ENCODE peak calls at places on chromosome 5, in ten cellular contexts. One of them, this sample, is unnamed.

GRCh38 chr5:57681942-57682341 is 199.3 kb upstream of the ACTBL2 start:
- DNase-seq in HCEC 1CT: no peak
- DNase-seq in heart left ventricle: no peak
- DNase-seq in HEK293T: no peak
- DNase-seq in fibroblast of lung: peak; percentile 92
- DNase-seq in CD8-positive, alpha-beta T cell: no peak
- DNase-seq in activated CD8-positive, alpha-beta T cell treated with anti-CD3 and anti-CD28 coated beads for 36 hours: no peak
- DNase-seq in T-helper 1 cell: no peak
- DNase-seq in stimulated activated CD4-positive, alpha-beta T cell treated with anti-CD3 and anti-CD28 coated beads, TNF-alpha, amount 100 ng/mL, for 1 hour: no peak
- DNase-seq in tibial artery: no peak
- DNase-seq in this sample: no peak

GRCh38 chr5:61673007-61673735 is 341.1 kb downstream of the ZSWIM6 start:
- DNase-seq in T-helper 1 cell: no peak
- DNase-seq in activated CD8-positive, alpha-beta T cell treated with anti-CD3 and anti-CD28 coated beads for 36 hours: no peak
- DNase-seq in heart left ventricle: no peak
- DNase-seq in tibial artery: no peak
- DNase-seq in CD8-positive, alpha-beta T cell: no peak
- DNase-seq in fibroblast of lung: peak; percentile 73
- DNase-seq in HEK293T: no peak
- DNase-seq in stimulated activated CD4-positive, alpha-beta T cell treated with anti-CD3 and anti-CD28 coated beads, TNF-alpha, amount 100 ng/mL, for 1 hour: no peak
- DNase-seq in HCEC 1CT: peak; percentile 37
- DNase-seq in this sample: peak; percentile 35

GRCh38 chr5:142740903-142741302 is 29.3 kb upstream of the ARHGAP26 start:
- DNase-seq in HCEC 1CT: peak; percentile 22
- DNase-seq in heart left ventricle: no peak
- DNase-seq in stimulated activated CD4-positive, alpha-beta T cell treated with anti-CD3 and anti-CD28 coated beads, TNF-alpha, amount 100 ng/mL, for 1 hour: no peak
- DNase-seq in activated CD8-positive, alpha-beta T cell treated with anti-CD3 and anti-CD28 coated beads for 36 hours: no peak
- DNase-seq in fibroblast of lung: no peak
- DNase-seq in HEK293T: no peak
- DNase-seq in tibial artery: no peak
- DNase-seq in CD8-positive, alpha-beta T cell: no peak
- DNase-seq in T-helper 1 cell: no peak
- DNase-seq in this sample: no peak

GRCh38 chr5:161847896-161848510 is at the start of gene GABRA1:
- DNase-seq in tibial artery: no peak
- DNase-seq in fibroblast of lung: no peak
- DNase-seq in HEK293T: no peak
- DNase-seq in HCEC 1CT: no peak
- DNase-seq in CD8-positive, alpha-beta T cell: no peak
- DNase-seq in T-helper 1 cell: no peak
- DNase-seq in heart left ventricle: no peak
- DNase-seq in activated CD8-positive, alpha-beta T cell treated with anti-CD3 and anti-CD28 coated beads for 36 hours: no peak
- DNase-seq in stimulated activated CD4-positive, alpha-beta T cell treated with anti-CD3 and anti-CD28 coated beads, TNF-alpha, amount 100 ng/mL, for 1 hour: no peak
- DNase-seq in this sample: no peak

GRCh38 chr5:135214897-135215616 is 181.0 kb upstream of the PITX1 start:
- DNase-seq in activated CD8-positive, alpha-beta T cell treated with anti-CD3 and anti-CD28 coated beads for 36 hours: no peak
- DNase-seq in stimulated activated CD4-positive, alpha-beta T cell treated with anti-CD3 and anti-CD28 coated beads, TNF-alpha, amount 100 ng/mL, for 1 hour: no peak
- DNase-seq in HCEC 1CT: peak; percentile 44
- DNase-seq in T-helper 1 cell: no peak
- DNase-seq in CD8-positive, alpha-beta T cell: no peak
- DNase-seq in HEK293T: no peak
- DNase-seq in fibroblast of lung: no peak
- DNase-seq in heart left ventricle: no peak
- DNase-seq in tibial artery: peak; percentile 66
- DNase-seq in this sample: no peak

GRCh38 chr5:38888023-38888422 is 42.2 kb downstream of the OSMR start:
- DNase-seq in HEK293T: no peak
- DNase-seq in heart left ventricle: no peak
- DNase-seq in tibial artery: no peak
- DNase-seq in activated CD8-positive, alpha-beta T cell treated with anti-CD3 and anti-CD28 coated beads for 36 hours: no peak
- DNase-seq in CD8-positive, alpha-beta T cell: no peak
- DNase-seq in T-helper 1 cell: no peak
- DNase-seq in HCEC 1CT: no peak
- DNase-seq in fibroblast of lung: no peak
- DNase-seq in stimulated activated CD4-positive, alpha-beta T cell treated with anti-CD3 and anti-CD28 coated beads, TNF-alpha, amount 100 ng/mL, for 1 hour: no peak
- DNase-seq in this sample: no peak

GRCh38 chr5:175743676-175744210 is 85.9 kb downstream of the HRH2 start:
- DNase-seq in HEK293T: no peak
- DNase-seq in CD8-positive, alpha-beta T cell: no peak
- DNase-seq in tibial artery: no peak
- DNase-seq in heart left ventricle: no peak
- DNase-seq in activated CD8-positive, alpha-beta T cell treated with anti-CD3 and anti-CD28 coated beads for 36 hours: no peak
- DNase-seq in stimulated activated CD4-positive, alpha-beta T cell treated with anti-CD3 and anti-CD28 coated beads, TNF-alpha, amount 100 ng/mL, for 1 hour: no peak
- DNase-seq in HCEC 1CT: peak; percentile 10
- DNase-seq in fibroblast of lung: peak; percentile 6
- DNase-seq in T-helper 1 cell: no peak
- DNase-seq in this sample: peak; percentile 35

GRCh38 chr5:72619251-72619650 is 112.0 kb upstream of the ZNF366 start:
- DNase-seq in fibroblast of lung: no peak
- DNase-seq in CD8-positive, alpha-beta T cell: no peak
- DNase-seq in activated CD8-positive, alpha-beta T cell treated with anti-CD3 and anti-CD28 coated beads for 36 hours: no peak
- DNase-seq in T-helper 1 cell: no peak
- DNase-seq in tibial artery: no peak
- DNase-seq in HEK293T: no peak
- DNase-seq in heart left ventricle: no peak
- DNase-seq in stimulated activated CD4-positive, alpha-beta T cell treated with anti-CD3 and anti-CD28 coated beads, TNF-alpha, amount 100 ng/mL, for 1 hour: no peak
- DNase-seq in HCEC 1CT: no peak
- DNase-seq in this sample: no peak

GRCh38 chr5:130923543-130924159 is 241.4 kb downstream of the HINT1 start:
- DNase-seq in HEK293T: no peak
- DNase-seq in CD8-positive, alpha-beta T cell: no peak
- DNase-seq in HCEC 1CT: peak; percentile 5
- DNase-seq in heart left ventricle: no peak
- DNase-seq in activated CD8-positive, alpha-beta T cell treated with anti-CD3 and anti-CD28 coated beads for 36 hours: no peak
- DNase-seq in T-helper 1 cell: no peak
- DNase-seq in fibroblast of lung: peak; percentile 1
- DNase-seq in stimulated activated CD4-positive, alpha-beta T cell treated with anti-CD3 and anti-CD28 coated beads, TNF-alpha, amount 100 ng/mL, for 1 hour: no peak
- DNase-seq in tibial artery: no peak
- DNase-seq in this sample: no peak

GRCh38 chr5:14313986-14314690 is 171.0 kb downstream of the TRIO start:
- DNase-seq in HCEC 1CT: no peak
- DNase-seq in fibroblast of lung: no peak
- DNase-seq in tibial artery: no peak
- DNase-seq in HEK293T: no peak
- DNase-seq in CD8-positive, alpha-beta T cell: no peak
- DNase-seq in T-helper 1 cell: no peak
- DNase-seq in heart left ventricle: no peak
- DNase-seq in activated CD8-positive, alpha-beta T cell treated with anti-CD3 and anti-CD28 coated beads for 36 hours: no peak
- DNase-seq in stimulated activated CD4-positive, alpha-beta T cell treated with anti-CD3 and anti-CD28 coated beads, TNF-alpha, amount 100 ng/mL, for 1 hour: no peak
- DNase-seq in this sample: no peak

GRCh38 chr5:128436825-128437224 is 101.2 kb downstream of the FBN2 start:
- DNase-seq in T-helper 1 cell: no peak
- DNase-seq in heart left ventricle: no peak
- DNase-seq in CD8-positive, alpha-beta T cell: no peak
- DNase-seq in fibroblast of lung: peak; percentile 79
- DNase-seq in stimulated activated CD4-positive, alpha-beta T cell treated with anti-CD3 and anti-CD28 coated beads, TNF-alpha, amount 100 ng/mL, for 1 hour: no peak
- DNase-seq in activated CD8-positive, alpha-beta T cell treated with anti-CD3 and anti-CD28 coated beads for 36 hours: no peak
- DNase-seq in tibial artery: no peak
- DNase-seq in HEK293T: no peak
- DNase-seq in HCEC 1CT: peak; percentile 87
- DNase-seq in this sample: peak; percentile 35

GRCh38 chr5:155189981-155190380 is 176.4 kb downstream of the KIF4B start:
- DNase-seq in fibroblast of lung: no peak
- DNase-seq in tibial artery: no peak
- DNase-seq in HCEC 1CT: no peak
- DNase-seq in stimulated activated CD4-positive, alpha-beta T cell treated with anti-CD3 and anti-CD28 coated beads, TNF-alpha, amount 100 ng/mL, for 1 hour: no peak
- DNase-seq in CD8-positive, alpha-beta T cell: no peak
- DNase-seq in activated CD8-positive, alpha-beta T cell treated with anti-CD3 and anti-CD28 coated beads for 36 hours: no peak
- DNase-seq in HEK293T: no peak
- DNase-seq in heart left ventricle: no peak
- DNase-seq in T-helper 1 cell: no peak
- DNase-seq in this sample: peak; percentile 1

GRCh38 chr5:5011151-5011550 is 129.0 kb upstream of the ADAMTS16 start:
- DNase-seq in T-helper 1 cell: no peak
- DNase-seq in activated CD8-positive, alpha-beta T cell treated with anti-CD3 and anti-CD28 coated beads for 36 hours: no peak
- DNase-seq in tibial artery: no peak
- DNase-seq in HCEC 1CT: no peak
- DNase-seq in heart left ventricle: no peak
- DNase-seq in HEK293T: no peak
- DNase-seq in CD8-positive, alpha-beta T cell: no peak
- DNase-seq in stimulated activated CD4-positive, alpha-beta T cell treated with anti-CD3 and anti-CD28 coated beads, TNF-alpha, amount 100 ng/mL, for 1 hour: no peak
- DNase-seq in fibroblast of lung: no peak
- DNase-seq in this sample: no peak

GRCh38 chr5:72955143-72955767 is 586 bp upstream of the FCHO2 start:
- DNase-seq in HEK293T: peak; percentile 36
- DNase-seq in tibial artery: no peak
- DNase-seq in T-helper 1 cell: no peak
- DNase-seq in HCEC 1CT: no peak
- DNase-seq in activated CD8-positive, alpha-beta T cell treated with anti-CD3 and anti-CD28 coated beads for 36 hours: peak; percentile 31
- DNase-seq in fibroblast of lung: no peak
- DNase-seq in heart left ventricle: peak; percentile 90
- DNase-seq in CD8-positive, alpha-beta T cell: no peak
- DNase-seq in stimulated activated CD4-positive, alpha-beta T cell treated with anti-CD3 and anti-CD28 coated beads, TNF-alpha, amount 100 ng/mL, for 1 hour: no peak
- DNase-seq in this sample: peak; percentile 74

GRCh38 chr5:113719549-113719948 is 206.1 kb downstream of the YTHDC2 start:
- DNase-seq in heart left ventricle: no peak
- DNase-seq in fibroblast of lung: no peak
- DNase-seq in T-helper 1 cell: no peak
- DNase-seq in HCEC 1CT: no peak
- DNase-seq in HEK293T: no peak
- DNase-seq in tibial artery: no peak
- DNase-seq in stimulated activated CD4-positive, alpha-beta T cell treated with anti-CD3 and anti-CD28 coated beads, TNF-alpha, amount 100 ng/mL, for 1 hour: no peak
- DNase-seq in CD8-positive, alpha-beta T cell: no peak
- DNase-seq in activated CD8-positive, alpha-beta T cell treated with anti-CD3 and anti-CD28 coated beads for 36 hours: no peak
- DNase-seq in this sample: no peak

GRCh38 chr5:113067635-113068344 is 91.2 kb downstream of the DCP2 start:
- DNase-seq in activated CD8-positive, alpha-beta T cell treated with anti-CD3 and anti-CD28 coated beads for 36 hours: no peak
- DNase-seq in fibroblast of lung: peak; percentile 37
- DNase-seq in stimulated activated CD4-positive, alpha-beta T cell treated with anti-CD3 and anti-CD28 coated beads, TNF-alpha, amount 100 ng/mL, for 1 hour: no peak
- DNase-seq in tibial artery: no peak
- DNase-seq in heart left ventricle: no peak
- DNase-seq in T-helper 1 cell: no peak
- DNase-seq in HCEC 1CT: no peak
- DNase-seq in CD8-positive, alpha-beta T cell: no peak
- DNase-seq in HEK293T: no peak
- DNase-seq in this sample: no peak

GRCh38 chr5:67221487-67222242 is 25.1 kb upstream of the CD180 start:
- DNase-seq in CD8-positive, alpha-beta T cell: peak; percentile 26
- DNase-seq in fibroblast of lung: no peak
- DNase-seq in HEK293T: no peak
- DNase-seq in stimulated activated CD4-positive, alpha-beta T cell treated with anti-CD3 and anti-CD28 coated beads, TNF-alpha, amount 100 ng/mL, for 1 hour: no peak
- DNase-seq in activated CD8-positive, alpha-beta T cell treated with anti-CD3 and anti-CD28 coated beads for 36 hours: peak; percentile 76
- DNase-seq in heart left ventricle: no peak
- DNase-seq in T-helper 1 cell: no peak
- DNase-seq in HCEC 1CT: no peak
- DNase-seq in tibial artery: no peak
- DNase-seq in this sample: no peak

GRCh38 chr5:146369691-146370090 is 31.1 kb downstream of the POU4F3 start:
- DNase-seq in fibroblast of lung: peak; percentile 92
- DNase-seq in CD8-positive, alpha-beta T cell: no peak
- DNase-seq in tibial artery: no peak
- DNase-seq in HEK293T: no peak
- DNase-seq in activated CD8-positive, alpha-beta T cell treated with anti-CD3 and anti-CD28 coated beads for 36 hours: no peak
- DNase-seq in T-helper 1 cell: no peak
- DNase-seq in heart left ventricle: no peak
- DNase-seq in HCEC 1CT: peak; percentile 51
- DNase-seq in stimulated activated CD4-positive, alpha-beta T cell treated with anti-CD3 and anti-CD28 coated beads, TNF-alpha, amount 100 ng/mL, for 1 hour: no peak
- DNase-seq in this sample: no peak

GRCh38 chr5:110478899-110479298 is 247.6 kb downstream of the TMEM232 start:
- DNase-seq in heart left ventricle: no peak
- DNase-seq in HEK293T: no peak
- DNase-seq in activated CD8-positive, alpha-beta T cell treated with anti-CD3 and anti-CD28 coated beads for 36 hours: no peak
- DNase-seq in tibial artery: no peak
- DNase-seq in T-helper 1 cell: no peak
- DNase-seq in HCEC 1CT: peak; percentile 95
- DNase-seq in stimulated activated CD4-positive, alpha-beta T cell treated with anti-CD3 and anti-CD28 coated beads, TNF-alpha, amount 100 ng/mL, for 1 hour: no peak
- DNase-seq in fibroblast of lung: peak; percentile 97
- DNase-seq in CD8-positive, alpha-beta T cell: no peak
- DNase-seq in this sample: peak; percentile 64

GRCh38 chr5:14582797-14583137 is 1.2 kb downstream of the OTULINL start:
- DNase-seq in T-helper 1 cell: no peak
- DNase-seq in activated CD8-positive, alpha-beta T cell treated with anti-CD3 and anti-CD28 coated beads for 36 hours: no peak
- DNase-seq in HEK293T: no peak
- DNase-seq in HCEC 1CT: no peak
- DNase-seq in CD8-positive, alpha-beta T cell: no peak
- DNase-seq in fibroblast of lung: no peak
- DNase-seq in tibial artery: no peak
- DNase-seq in heart left ventricle: no peak
- DNase-seq in stimulated activated CD4-positive, alpha-beta T cell treated with anti-CD3 and anti-CD28 coated beads, TNF-alpha, amount 100 ng/mL, for 1 hour: no peak
- DNase-seq in this sample: no peak

GRCh38 chr5:178129296-178129695 is 1.5 kb upstream of the RMND5B start:
- DNase-seq in stimulated activated CD4-positive, alpha-beta T cell treated with anti-CD3 and anti-CD28 coated beads, TNF-alpha, amount 100 ng/mL, for 1 hour: no peak
- DNase-seq in HEK293T: no peak
- DNase-seq in tibial artery: no peak
- DNase-seq in fibroblast of lung: no peak
- DNase-seq in activated CD8-positive, alpha-beta T cell treated with anti-CD3 and anti-CD28 coated beads for 36 hours: no peak
- DNase-seq in heart left ventricle: no peak
- DNase-seq in T-helper 1 cell: no peak
- DNase-seq in CD8-positive, alpha-beta T cell: no peak
- DNase-seq in HCEC 1CT: no peak
- DNase-seq in this sample: no peak

GRCh38 chr5:102536323-102536928 is 37.6 kb upstream of the SLCO6A1 start:
- DNase-seq in stimulated activated CD4-positive, alpha-beta T cell treated with anti-CD3 and anti-CD28 coated beads, TNF-alpha, amount 100 ng/mL, for 1 hour: no peak
- DNase-seq in HEK293T: no peak
- DNase-seq in heart left ventricle: no peak
- DNase-seq in fibroblast of lung: no peak
- DNase-seq in tibial artery: no peak
- DNase-seq in HCEC 1CT: peak; percentile 62
- DNase-seq in CD8-positive, alpha-beta T cell: no peak
- DNase-seq in activated CD8-positive, alpha-beta T cell treated with anti-CD3 and anti-CD28 coated beads for 36 hours: no peak
- DNase-seq in T-helper 1 cell: no peak
- DNase-seq in this sample: peak; percentile 63

GRCh38 chr5:119200795-119201194 is 129.9 kb downstream of the DMXL1 start:
- DNase-seq in fibroblast of lung: no peak
- DNase-seq in CD8-positive, alpha-beta T cell: no peak
- DNase-seq in HEK293T: no peak
- DNase-seq in heart left ventricle: no peak
- DNase-seq in HCEC 1CT: no peak
- DNase-seq in T-helper 1 cell: no peak
- DNase-seq in stimulated activated CD4-positive, alpha-beta T cell treated with anti-CD3 and anti-CD28 coated beads, TNF-alpha, amount 100 ng/mL, for 1 hour: no peak
- DNase-seq in activated CD8-positive, alpha-beta T cell treated with anti-CD3 and anti-CD28 coated beads for 36 hours: no peak
- DNase-seq in tibial artery: no peak
- DNase-seq in this sample: no peak

GRCh38 chr5:139711852-139712171 is 63.7 kb downstream of the CXXC5 start:
- DNase-seq in fibroblast of lung: no peak
- DNase-seq in CD8-positive, alpha-beta T cell: no peak
- DNase-seq in HEK293T: no peak
- DNase-seq in HCEC 1CT: no peak
- DNase-seq in T-helper 1 cell: no peak
- DNase-seq in activated CD8-positive, alpha-beta T cell treated with anti-CD3 and anti-CD28 coated beads for 36 hours: no peak
- DNase-seq in heart left ventricle: peak; percentile 38
- DNase-seq in stimulated activated CD4-positive, alpha-beta T cell treated with anti-CD3 and anti-CD28 coated beads, TNF-alpha, amount 100 ng/mL, for 1 hour: no peak
- DNase-seq in tibial artery: peak; percentile 78
- DNase-seq in this sample: no peak

GRCh38 chr5:83393467-83393866 is 78.1 kb upstream of the VCAN start:
- DNase-seq in stimulated activated CD4-positive, alpha-beta T cell treated with anti-CD3 and anti-CD28 coated beads, TNF-alpha, amount 100 ng/mL, for 1 hour: no peak
- DNase-seq in HCEC 1CT: no peak
- DNase-seq in heart left ventricle: no peak
- DNase-seq in CD8-positive, alpha-beta T cell: no peak
- DNase-seq in fibroblast of lung: no peak
- DNase-seq in activated CD8-positive, alpha-beta T cell treated with anti-CD3 and anti-CD28 coated beads for 36 hours: no peak
- DNase-seq in HEK293T: no peak
- DNase-seq in T-helper 1 cell: no peak
- DNase-seq in tibial artery: no peak
- DNase-seq in this sample: no peak

GRCh38 chr5:43113546-43113945 is 7.2 kb upstream of the ZNF131 start:
- DNase-seq in fibroblast of lung: no peak
- DNase-seq in HCEC 1CT: no peak
- DNase-seq in CD8-positive, alpha-beta T cell: no peak
- DNase-seq in HEK293T: no peak
- DNase-seq in tibial artery: no peak
- DNase-seq in heart left ventricle: no peak
- DNase-seq in stimulated activated CD4-positive, alpha-beta T cell treated with anti-CD3 and anti-CD28 coated beads, TNF-alpha, amount 100 ng/mL, for 1 hour: no peak
- DNase-seq in T-helper 1 cell: no peak
- DNase-seq in activated CD8-positive, alpha-beta T cell treated with anti-CD3 and anti-CD28 coated beads for 36 hours: no peak
- DNase-seq in this sample: no peak

GRCh38 chr5:144567416-144567770 is 396.7 kb downstream of the KCTD16 start:
- DNase-seq in heart left ventricle: no peak
- DNase-seq in tibial artery: no peak
- DNase-seq in fibroblast of lung: peak; percentile 66
- DNase-seq in HCEC 1CT: peak; percentile 83
- DNase-seq in activated CD8-positive, alpha-beta T cell treated with anti-CD3 and anti-CD28 coated beads for 36 hours: no peak
- DNase-seq in HEK293T: no peak
- DNase-seq in T-helper 1 cell: no peak
- DNase-seq in stimulated activated CD4-positive, alpha-beta T cell treated with anti-CD3 and anti-CD28 coated beads, TNF-alpha, amount 100 ng/mL, for 1 hour: no peak
- DNase-seq in CD8-positive, alpha-beta T cell: no peak
- DNase-seq in this sample: no peak

GRCh38 chr5:36273809-36274526 is 27.7 kb downstream of the RANBP3L start:
- DNase-seq in tibial artery: no peak
- DNase-seq in stimulated activated CD4-positive, alpha-beta T cell treated with anti-CD3 and anti-CD28 coated beads, TNF-alpha, amount 100 ng/mL, for 1 hour: no peak
- DNase-seq in T-helper 1 cell: no peak
- DNase-seq in activated CD8-positive, alpha-beta T cell treated with anti-CD3 and anti-CD28 coated beads for 36 hours: no peak
- DNase-seq in HEK293T: no peak
- DNase-seq in fibroblast of lung: no peak
- DNase-seq in CD8-positive, alpha-beta T cell: no peak
- DNase-seq in HCEC 1CT: no peak
- DNase-seq in heart left ventricle: no peak
- DNase-seq in this sample: no peak

This sample was measured in RKO.